ENCODE peak calls at places on chromosome 2, in seven cellular contexts. C is Panc1, B is transverse colon, F is spleen, J is SK-N-SH, D is sigmoid colon, V is stomach. R is an unnamed sample.

GRCh38 chr2:5070257-5070656 is 621.9 kb upstream of the SOX11 start:
- DNase-seq in C (no peak), B (no peak), F (no peak), J (no peak), D (no peak), V (no peak), R (peak)

GRCh38 chr2:118049140-118050128 is 35.6 kb upstream of the CCDC93 start:
- DNase-seq in C (no peak), B (no peak), F (no peak), J (no peak), D (no peak), V (no peak), R (no peak)

GRCh38 chr2:127637725-127638252 is 8.2 kb upstream of the GPR17 start:
- DNase-seq in C (no peak), B (no peak), F (peak), J (no peak), D (no peak), V (no peak), R (peak)

GRCh38 chr2:138180691-138181386 is 216.6 kb downstream of the HNMT start:
- DNase-seq in C (no peak), B (no peak), F (no peak), J (peak), D (no peak), V (no peak), R (no peak)

GRCh38 chr2:218081695-218082094 is 12.6 kb downstream of the RUFY4 start:
- DNase-seq in C (no peak), B (no peak), F (no peak), J (no peak), D (no peak), V (no peak), R (no peak)

GRCh38 chr2:10390369-10390801 is 57.7 kb downstream of the ODC1 start:
- DNase-seq in C (no peak), B (no peak), F (no peak), J (no peak), D (no peak), V (no peak), R (peak)

GRCh38 chr2:127169066-127169660 is 50.9 kb downstream of the CYP27C1 start:
- DNase-seq in C (no peak), B (no peak), F (peak), J (no peak), D (no peak), V (no peak), R (no peak)

GRCh38 chr2:118738106-118738505 is 109.3 kb downstream of the EN1 start:
- DNase-seq in C (no peak), B (no peak), F (no peak), J (no peak), D (no peak), V (no peak), R (no peak)

GRCh38 chr2:71466301-71467179 is 13.2 kb downstream of the DYSF start:
- DNase-seq in C (no peak), B (no peak), F (peak), J (peak), D (no peak), V (no peak), R (no peak)

GRCh38 chr2:240395896-240396622 is 39.4 kb upstream of the GPC1 start:
- DNase-seq in C (no peak), B (no peak), F (peak), J (no peak), D (peak), V (no peak), R (no peak)

GRCh38 chr2:49416252-49416651 is 261.9 kb upstream of the FSHR start:
- DNase-seq in C (no peak), B (peak), F (no peak), J (no peak), D (no peak), V (no peak), R (no peak)

GRCh38 chr2:56801214-56801613 is 617.4 kb downstream of the CCDC85A start:
- DNase-seq in C (no peak), B (no peak), F (no peak), J (no peak), D (no peak), V (no peak), R (no peak)

GRCh38 chr2:203886579-203887230 is 19.1 kb downstream of the CTLA4 start:
- DNase-seq in C (no peak), B (no peak), F (no peak), J (no peak), D (no peak), V (no peak), R (peak)

DNA sequence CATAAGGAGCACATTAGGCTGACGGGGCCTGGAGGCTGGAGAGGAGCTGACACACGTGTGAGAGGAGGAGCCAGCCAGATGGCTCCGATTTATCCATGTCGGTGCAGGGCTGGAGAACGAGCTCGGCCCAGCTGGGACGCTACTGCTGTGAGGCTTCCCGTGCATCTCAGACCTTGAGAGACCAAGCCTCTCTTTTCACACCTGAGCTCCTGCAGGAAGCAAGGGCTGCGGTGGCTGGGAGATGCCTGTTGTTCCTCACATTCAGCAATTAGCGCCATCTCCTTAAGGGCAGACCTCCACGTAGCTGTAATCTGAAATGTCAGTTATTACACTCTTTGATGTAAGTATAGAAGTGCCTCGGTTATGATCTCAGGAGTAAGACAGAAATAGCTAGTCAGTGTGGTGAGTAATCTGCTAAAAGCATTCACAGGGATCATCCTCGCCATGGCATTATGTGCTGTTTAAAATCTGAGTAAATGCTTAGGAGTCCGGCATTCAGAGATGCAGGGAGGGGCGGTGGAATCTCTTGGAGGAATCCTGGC is 107.9 kb downstream of the PRKCE start:
- DNase-seq in C (no peak), B (no peak), F (no peak), J (peak), D (no peak), V (no peak), R (no peak)
- TF ChIP-seq POLR2AphosphoS5 in C (no peak), B (no peak), F (no peak), J (peak), D (peak), V (no peak), R (no peak)

DNA sequence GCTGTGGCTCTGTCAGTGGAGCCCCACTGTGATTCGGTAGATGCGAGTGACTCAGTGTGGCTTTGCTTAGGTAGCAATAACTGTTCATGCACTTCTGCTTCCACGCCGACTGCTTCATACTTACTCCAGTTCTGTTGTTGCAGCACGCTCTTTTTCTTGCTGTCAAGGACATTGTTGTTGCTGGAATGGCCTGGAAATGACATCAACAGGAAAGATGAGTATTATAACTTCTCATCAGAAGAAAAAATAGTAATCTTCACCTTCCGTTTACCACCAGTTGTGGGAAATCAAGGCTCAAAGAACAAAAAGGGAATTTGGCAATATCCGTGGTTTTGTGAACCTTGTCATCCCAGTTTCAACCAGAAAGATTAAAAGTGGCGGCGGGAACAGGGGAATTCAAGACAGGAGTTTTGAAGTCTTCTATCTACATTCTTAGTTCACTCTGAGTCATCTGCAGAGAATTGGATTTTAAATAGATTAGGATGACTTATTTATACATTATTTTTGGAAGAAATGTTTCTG is 8.3 kb downstream of the TM4SF20 start:
- DNase-seq in C (no peak), B (no peak), F (no peak), J (no peak), D (peak), V (no peak), R (peak)
- TF ChIP-seq POLR2AphosphoS5 in C (no peak), B (no peak), F (peak), J (no peak), D (peak), V (no peak), R (no peak)

GRCh38 chr2:230891509-230891908 is 26.8 kb downstream of the ITM2C start:
- DNase-seq in C (no peak), B (peak), F (peak), J (no peak), D (no peak), V (no peak), R (no peak)
- TF ChIP-seq POLR2AphosphoS5 in C (no peak), B (no peak), F (no peak), J (no peak), D (no peak), V (no peak), R (no peak)

GRCh38 chr2:20641123-20641985 is 9.5 kb downstream of the HS1BP3 start:
- DNase-seq in C (no peak), B (peak), F (peak), J (no peak), D (peak), V (no peak), R (no peak)
- TF ChIP-seq POLR2AphosphoS5 in C (no peak), B (peak), F (no peak), J (no peak), D (peak), V (peak), R (no peak)

DNA sequence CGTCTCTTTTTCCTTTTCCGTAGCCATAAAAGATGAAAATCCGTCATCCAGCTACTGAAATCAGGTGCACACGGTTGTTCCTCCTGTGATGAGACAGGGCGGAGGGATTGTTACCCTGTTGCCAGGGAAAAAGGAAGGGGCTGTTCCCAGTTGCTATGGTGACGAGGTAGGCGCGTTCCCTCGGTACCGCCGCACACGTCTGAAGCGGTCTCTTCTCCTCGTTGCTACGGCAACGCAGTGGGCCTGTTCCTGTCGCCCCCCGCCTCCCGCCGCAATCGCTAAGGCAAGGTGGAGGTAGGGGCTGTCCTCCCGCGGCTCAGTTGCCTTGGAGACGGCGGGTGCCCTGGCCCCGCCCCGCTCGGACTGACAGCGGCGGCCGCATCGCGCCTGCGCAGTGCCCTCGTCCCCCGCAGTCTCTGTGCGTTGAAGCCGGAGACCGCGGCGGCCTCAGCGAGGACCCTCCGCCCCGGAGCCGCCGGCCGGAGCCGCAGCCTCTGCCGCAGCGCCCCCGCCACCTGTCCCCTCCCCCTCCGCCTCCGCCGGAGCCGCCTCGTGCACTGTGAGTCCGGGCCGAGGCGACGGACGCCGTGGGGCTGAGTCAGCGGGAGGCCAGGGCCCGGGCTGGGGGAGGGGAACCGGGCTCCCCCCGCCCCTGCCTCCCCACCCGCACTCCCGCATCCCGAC is at the start of gene MAPRE3:
- DNase-seq in C (peak), B (peak), F (peak), J (peak), D (peak), V (peak), R (peak)
- TF ChIP-seq POLR2AphosphoS5 in C (no peak), B (no peak), F (peak), J (no peak), D (peak), V (no peak), R (no peak)

GRCh38 chr2:85584354-85584856 is at the start of gene VAMP5:
- DNase-seq in C (no peak), B (peak), F (peak), J (peak), D (peak), V (peak), R (no peak)

GRCh38 chr2:85588218-85589044 is 4.2 kb downstream of the VAMP5 start:
- DNase-seq in C (no peak), B (no peak), F (no peak), J (no peak), D (no peak), V (no peak), R (peak)

GRCh38 chr2:85583667-85584353 is 421 bp upstream of the VAMP5 start:
- DNase-seq in C (no peak), B (no peak), F (no peak), J (no peak), D (peak), V (no peak), R (no peak)

GRCh38 chr2:85584857-85585780 is 888 bp downstream of the VAMP5 start:
- DNase-seq in C (peak), B (peak), F (no peak), J (peak), D (peak), V (peak), R (peak)

DNA sequence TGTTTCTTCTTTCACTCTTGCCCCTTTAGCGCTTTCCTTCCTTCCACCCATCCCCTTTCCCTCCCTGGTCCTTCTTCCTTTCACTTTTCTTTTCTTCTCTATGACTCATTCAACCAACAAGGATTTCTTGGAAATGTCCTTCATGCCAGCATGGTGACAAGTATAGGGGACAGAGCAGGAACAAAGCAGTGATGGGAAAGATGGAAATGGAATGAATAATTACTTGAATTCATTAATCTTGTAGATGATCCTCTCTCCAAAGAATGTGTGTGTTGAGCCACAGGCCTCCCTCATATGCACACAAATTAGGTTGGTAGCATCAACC is 1.5 kb downstream of the VAMP5 start:
- DNase-seq in C (no peak), B (no peak), F (no peak), J (no peak), D (no peak), V (no peak), R (no peak)
- TF ChIP-seq POLR2AphosphoS5 in C (no peak), B (peak), F (no peak), J (no peak), D (no peak), V (no peak), R (no peak)

GRCh38 chr2:114929225-114929624 is 486.8 kb downstream of the DPP10 start:
- DNase-seq in C (no peak), B (no peak), F (no peak), J (no peak), D (no peak), V (no peak), R (no peak)
- TF ChIP-seq POLR2AphosphoS5 in C (no peak), B (no peak), F (no peak), J (no peak), D (no peak), V (no peak), R (no peak)